ENCODE peak calls at places on chromosomes 1 and 21, in eight cellular contexts. I is H9, G is small intestine, L is Peyer's patch, F is A549, M is testis, P is neuronal stem cell, O is SK-N-SH. Q is an unnamed sample.

GRCh38 chr1:48017716-48018115 is 20.5 kb upstream of the TRABD2B start:
- DNase-seq in G (no peak), M (no peak), F (no peak), P (no peak), L (no peak), O (no peak), I (peak; percentile 4), Q (peak; percentile 60)

GRCh38 chr1:238980053-238980452 is 406.3 kb upstream of the CHRM3 start:
- DNase-seq in P (no peak), M (no peak), L (no peak), I (no peak), G (no peak), F (no peak), O (no peak), Q (no peak)

GRCh38 chr1:222924140-222924706 is 109.4 kb downstream of the DISP1 start:
- DNase-seq in I (no peak), L (no peak), M (no peak), O (no peak), F (no peak), G (no peak), P (no peak), Q (no peak)

GRCh38 chr1:157490337-157491165 is 61.8 kb downstream of the FCRL5 start:
- DNase-seq in M (peak; percentile 87), P (peak; percentile 62), F (peak; percentile 33), O (peak; percentile 25), G (peak; percentile 70), L (peak; percentile 83), I (peak; percentile 87), Q (peak; percentile 72)

GRCh38 chr21:15058718-15059316 is 6.0 kb downstream of the NRIP1 start:
- DNase-seq in I (no peak), O (no peak), P (no peak), L (no peak), G (peak; percentile 69), F (peak; percentile 5), M (no peak), Q (no peak)

GRCh38 chr1:237799762-237800474 is 90.8 kb downstream of the ZP4 start:
- DNase-seq in O (peak; percentile 91), G (peak; percentile 91), M (peak; percentile 77), P (no peak), I (peak; percentile 88), L (peak; percentile 81), F (peak; percentile 82), Q (peak; percentile 74)

GRCh38 chr1:102879439-102879993 is 228.8 kb downstream of the COL11A1 start:
- DNase-seq in L (no peak), P (no peak), M (no peak), I (no peak), O (no peak), G (no peak), F (peak; percentile 11), Q (peak; percentile 59)

GRCh38 chr1:53291574-53291973 is 36.3 kb downstream of the LRP8 start:
- DNase-seq in I (no peak), G (no peak), F (no peak), P (no peak), L (no peak), O (no peak), M (no peak), Q (no peak)

GRCh38 chr1:80987106-80987505 is 813.6 kb upstream of the ADGRL2 start:
- DNase-seq in F (no peak), P (no peak), M (no peak), L (no peak), G (no peak), I (no peak), O (no peak), Q (no peak)

GRCh38 chr1:45177452-45177851 is 29.0 kb downstream of the ZSWIM5 start:
- DNase-seq in I (no peak), F (no peak), O (no peak), L (no peak), G (no peak), P (no peak), M (no peak), Q (no peak)

GRCh38 chr21:44378646-44379581 is 25.5 kb downstream of the TRPM2 start:
- DNase-seq in M (peak; percentile 9), I (no peak), O (peak; percentile 20), P (no peak), F (no peak), L (no peak), G (no peak), Q (no peak)

GRCh38 chr1:171965802-171966201 is 124.5 kb downstream of the DNM3 start:
- DNase-seq in P (no peak), M (no peak), G (no peak), O (no peak), F (no peak), I (no peak), L (no peak), Q (no peak)

GRCh38 chr1:46983416-46983815 is 40.1 kb upstream of the CYP4X1 start:
- DNase-seq in G (no peak), O (no peak), P (no peak), F (no peak), L (no peak), M (no peak), I (peak; percentile 54), Q (peak; percentile 29)

GRCh38 chr1:212794561-212795014 is 2.9 kb downstream of the TATDN3 start:
- DNase-seq in M (no peak), I (no peak), P (no peak), G (no peak), L (no peak), O (no peak), F (no peak), Q (peak; percentile 32)

GRCh38 chr1:167819849-167820683 is 93.9 kb downstream of the ADCY10 start:
- DNase-seq in P (peak; percentile 46), F (peak; percentile 85), I (peak; percentile 91), L (peak; percentile 62), G (peak; percentile 53), M (peak; percentile 67), O (peak; percentile 92), Q (peak; percentile 67)

GRCh38 chr21:31198575-31198974 is 145.5 kb downstream of the TIAM1 start:
- DNase-seq in F (peak; percentile 13), P (peak; percentile 37), M (no peak), L (no peak), I (no peak), G (peak; percentile 56), O (peak; percentile 55), Q (peak; percentile 75)

DNA sequence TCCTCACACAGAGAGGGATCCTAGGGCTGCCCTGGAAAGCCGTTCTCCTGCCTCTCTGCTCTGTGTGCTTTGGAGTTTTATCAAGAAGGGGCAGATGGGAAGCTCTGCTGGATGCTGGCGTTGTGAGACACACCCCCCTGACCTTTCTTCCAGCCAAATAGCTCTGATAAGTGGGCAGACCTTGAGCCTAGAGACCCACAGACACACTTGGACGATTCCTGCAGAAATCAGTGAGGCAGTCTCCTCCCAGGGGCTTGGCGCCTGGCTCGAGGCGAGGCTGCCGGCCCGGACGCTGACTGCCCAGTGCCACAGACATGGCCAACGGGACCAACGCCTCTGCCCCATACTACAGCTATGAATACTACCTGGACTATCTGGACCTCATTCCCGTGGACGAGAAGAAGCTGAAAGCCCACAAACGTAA is at the start of gene MRAP:
- DNase-seq in G (no peak), F (no peak), O (no peak), M (no peak), P (no peak), I (no peak), L (no peak), Q (peak; percentile 58)
- H3K27ac ChIP-seq in G (no peak within 1 kb of the TSS), F (no peak within 1 kb of the TSS), O (no peak within 1 kb of the TSS), M (no peak within 1 kb of the TSS), P (no peak within 1 kb of the TSS), I (no peak within 1 kb of the TSS), L (peak within 1 kb of the TSS; percentile 0), Q (no peak within 1 kb of the TSS)

GRCh38 chr1:24963943-24964677 is 34.0 kb upstream of the RUNX3 start:
- DNase-seq in I (no peak), L (peak; percentile 48), F (no peak), P (no peak), M (no peak), O (no peak), G (no peak), Q (no peak)

GRCh38 chr1:24964811-24965570 is 34.9 kb upstream of the RUNX3 start:
- DNase-seq in F (no peak), I (peak; percentile 44), P (no peak), L (peak; percentile 67), M (no peak), O (no peak), G (peak; percentile 77), Q (no peak)

GRCh38 chr1:24966121-24966723 is 36.1 kb upstream of the RUNX3 start:
- DNase-seq in P (no peak), M (no peak), L (peak; percentile 37), I (no peak), O (no peak), G (no peak), F (no peak), Q (no peak)

GRCh38 chr1:24966724-24967346 is 36.8 kb upstream of the RUNX3 start:
- DNase-seq in M (no peak), P (no peak), I (no peak), L (peak; percentile 34), O (no peak), G (no peak), F (peak; percentile 17), Q (peak; percentile 81)

DNA sequence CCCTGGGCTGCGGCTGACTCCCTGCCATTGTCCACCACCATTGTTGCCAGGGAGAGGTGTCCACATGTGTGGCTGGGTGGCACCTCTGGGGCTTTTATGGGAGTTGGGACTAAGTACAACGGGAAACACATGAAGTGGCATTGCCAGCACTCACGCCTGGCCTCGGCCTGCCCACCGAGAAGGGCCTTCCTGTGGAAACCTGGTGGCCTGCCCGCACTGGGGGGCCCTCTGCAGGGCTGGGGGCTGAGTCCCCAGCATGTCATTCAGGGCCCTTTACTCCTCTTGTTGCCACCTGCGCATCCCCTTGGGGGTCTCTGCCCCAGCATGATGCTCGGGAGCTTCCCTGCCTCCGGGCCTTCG is 35.5 kb upstream of the RUNX3 start:
- DNase-seq in P (no peak), I (no peak), O (no peak), G (no peak), L (no peak), F (no peak), M (no peak), Q (no peak)
- H3K27ac ChIP-seq in P (no peak overlapping the region), I (no peak overlapping the region), O (no peak overlapping the region), G (peak overlapping the region; percentile 72), L (peak overlapping the region; percentile 83), F (no peak overlapping the region), M (no peak overlapping the region), Q (no peak overlapping the region)

DNA sequence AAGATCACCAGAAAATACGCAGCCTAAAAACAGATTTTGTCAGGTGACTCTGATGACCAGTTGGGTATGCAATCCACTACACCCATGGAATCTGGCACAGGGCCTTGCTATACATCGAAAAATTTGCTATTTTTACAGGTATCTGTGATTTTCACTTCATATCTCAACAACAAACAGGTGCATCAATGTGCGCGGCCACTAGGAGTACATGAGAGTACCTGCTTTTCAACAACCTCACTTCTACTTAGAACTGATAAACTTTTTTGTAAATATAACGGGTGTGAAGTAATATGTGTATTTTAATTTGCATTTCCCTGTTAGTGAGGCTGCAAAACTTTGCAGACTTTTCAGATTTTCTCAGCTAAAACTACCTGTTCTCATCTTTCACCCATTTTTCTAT is 80.8 kb downstream of the SLC45A1 start:
- DNase-seq in O (no peak), G (no peak), L (no peak), I (no peak), M (no peak), F (no peak), P (no peak), Q (no peak)
- H3K27ac ChIP-seq in O (no peak overlapping the region), G (no peak overlapping the region), L (no peak overlapping the region), I (no peak overlapping the region), M (no peak overlapping the region), F (peak overlapping the region; percentile 68), P (no peak overlapping the region), Q (peak overlapping the region; percentile 80)

DNA sequence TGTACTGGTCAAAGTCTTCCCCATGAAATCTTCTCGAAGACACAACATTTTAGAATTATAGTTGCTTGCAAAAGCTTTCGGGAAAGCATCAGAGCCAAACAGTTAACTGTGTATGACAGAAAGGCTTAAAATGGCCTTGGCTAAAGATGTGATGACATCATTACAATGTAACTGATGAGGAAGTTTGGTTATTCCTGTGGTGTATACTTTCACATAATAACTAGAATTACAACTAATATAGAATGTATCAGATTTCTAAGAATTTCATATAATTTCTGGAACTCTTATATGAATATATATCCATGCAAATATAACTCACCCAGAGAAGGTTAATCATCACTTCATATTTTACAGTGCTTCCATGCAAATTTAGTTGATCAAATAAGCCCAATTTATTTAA is 8.4 kb downstream of the TP73 start:
- DNase-seq in I (no peak), O (no peak), L (no peak), G (no peak), F (no peak), P (no peak), M (no peak), Q (no peak)
- H3K27ac ChIP-seq in I (no peak overlapping the region), O (no peak overlapping the region), L (no peak overlapping the region), G (no peak overlapping the region), F (no peak overlapping the region), P (no peak overlapping the region), M (no peak overlapping the region), Q (no peak overlapping the region)